ENCODE peak calls at places on chromosomes 16 and 17, in nine cellular contexts. F, H, W, U, D, P, O, S and J are unnamed samples.

GRCh38 chr17:38912221-38912813 is 13.1 kb upstream of the LASP1NB start:
- DNase-seq in F (peak; percentile 58), H (no peak), W (peak; percentile 25), U (no peak), D (peak; percentile 82), P (peak; percentile 61), O (no peak), S (no peak), J (no peak)

GRCh38 chr17:62791235-62792121 is 16.6 kb downstream of the MARCHF10 start:
- DNase-seq in F (peak; percentile 95), H (no peak), W (no peak), U (peak; percentile 90), D (no peak), P (no peak), O (no peak), S (no peak), J (no peak)

GRCh38 chr16:63945805-63946204 is 1176.1 kb downstream of the CDH11 start:
- DNase-seq in F (no peak), H (no peak), W (no peak), U (peak; percentile 11), D (no peak), P (no peak), O (no peak), S (no peak), J (no peak)

GRCh38 chr17:57266842-57267241 is 10.5 kb downstream of the MSI2 start:
- DNase-seq in F (no peak), H (no peak), W (no peak), U (no peak), D (no peak), P (no peak), O (no peak), S (no peak), J (no peak)

GRCh38 chr16:50298591-50299507 is 32.5 kb downstream of the ADCY7 start:
- DNase-seq in F (no peak), H (no peak), W (peak; percentile 26), U (no peak), D (peak; percentile 10), P (peak; percentile 61), O (no peak), S (no peak), J (no peak)

GRCh38 chr17:3668279-3669084 is at the start of the genes EMC6 and TAX1BP3:
- DNase-seq in F (peak; percentile 97), H (peak; percentile 98), W (peak; percentile 99), U (peak; percentile 94), D (peak; percentile 99), P (peak; percentile 100), O (peak; percentile 93), S (peak; percentile 91), J (peak; percentile 99)

GRCh38 chr17:44267818-44268490 is at the start of gene SLC4A1:
- DNase-seq in F (no peak), H (no peak), W (no peak), U (no peak), D (no peak), P (no peak), O (no peak), S (no peak), J (no peak)

GRCh38 chr17:38673714-38674012 is 1.1 kb downstream of the EPOP start:
- DNase-seq in F (peak; percentile 6), H (peak; percentile 27), W (no peak), U (no peak), D (peak; percentile 34), P (no peak), O (no peak), S (no peak), J (no peak)

GRCh38 chr17:1873418-1873817 is 43.6 kb downstream of the RPA1 start:
- DNase-seq in F (no peak), H (no peak), W (no peak), U (no peak), D (no peak), P (no peak), O (no peak), S (no peak), J (no peak)

GRCh38 chr17:17347956-17348871 is 45.0 kb downstream of the NT5M start:
- DNase-seq in F (no peak), H (no peak), W (no peak), U (no peak), D (no peak), P (peak; percentile 48), O (no peak), S (no peak), J (peak; percentile 16)

GRCh38 chr17:70691150-70691549 is 521.8 kb downstream of the KCNJ2 start:
- DNase-seq in F (peak; percentile 23), H (no peak), W (no peak), U (no peak), D (no peak), P (no peak), O (no peak), S (no peak), J (no peak)

GRCh38 chr17:77493238-77493812 is 352.6 kb downstream of the SEC14L1 start:
- DNase-seq in F (no peak), H (no peak), W (peak; percentile 46), U (no peak), D (no peak), P (peak; percentile 44), O (peak; percentile 7), S (no peak), J (no peak)

GRCh38 chr16:2497116-2497630 is 16.6 kb upstream of the ATP6V0C start:
- DNase-seq in F (peak; percentile 36), H (no peak), W (no peak), U (no peak), D (no peak), P (peak; percentile 72), O (no peak), S (no peak), J (no peak)

GRCh38 chr16:29820730-29821662 is 734 bp downstream of the MVP start:
- DNase-seq in F (no peak), H (peak; percentile 72), W (peak; percentile 74), U (no peak), D (peak; percentile 69), P (peak; percentile 90), O (no peak), S (no peak), J (no peak)

GRCh38 chr17:32502710-32503109 is 15.9 kb downstream of the CDK5R1 start:
- DNase-seq in F (peak; percentile 12), H (no peak), W (no peak), U (no peak), D (no peak), P (no peak), O (no peak), S (no peak), J (no peak)
- H3K27ac ChIP-seq in F (no peak overlapping the region), H (peak overlapping the region; percentile 88), W (no peak overlapping the region), U (no peak overlapping the region), D (no peak overlapping the region), P (peak overlapping the region; percentile 90), O (no peak overlapping the region), S (no peak overlapping the region), J (peak overlapping the region; percentile 87)

DNA sequence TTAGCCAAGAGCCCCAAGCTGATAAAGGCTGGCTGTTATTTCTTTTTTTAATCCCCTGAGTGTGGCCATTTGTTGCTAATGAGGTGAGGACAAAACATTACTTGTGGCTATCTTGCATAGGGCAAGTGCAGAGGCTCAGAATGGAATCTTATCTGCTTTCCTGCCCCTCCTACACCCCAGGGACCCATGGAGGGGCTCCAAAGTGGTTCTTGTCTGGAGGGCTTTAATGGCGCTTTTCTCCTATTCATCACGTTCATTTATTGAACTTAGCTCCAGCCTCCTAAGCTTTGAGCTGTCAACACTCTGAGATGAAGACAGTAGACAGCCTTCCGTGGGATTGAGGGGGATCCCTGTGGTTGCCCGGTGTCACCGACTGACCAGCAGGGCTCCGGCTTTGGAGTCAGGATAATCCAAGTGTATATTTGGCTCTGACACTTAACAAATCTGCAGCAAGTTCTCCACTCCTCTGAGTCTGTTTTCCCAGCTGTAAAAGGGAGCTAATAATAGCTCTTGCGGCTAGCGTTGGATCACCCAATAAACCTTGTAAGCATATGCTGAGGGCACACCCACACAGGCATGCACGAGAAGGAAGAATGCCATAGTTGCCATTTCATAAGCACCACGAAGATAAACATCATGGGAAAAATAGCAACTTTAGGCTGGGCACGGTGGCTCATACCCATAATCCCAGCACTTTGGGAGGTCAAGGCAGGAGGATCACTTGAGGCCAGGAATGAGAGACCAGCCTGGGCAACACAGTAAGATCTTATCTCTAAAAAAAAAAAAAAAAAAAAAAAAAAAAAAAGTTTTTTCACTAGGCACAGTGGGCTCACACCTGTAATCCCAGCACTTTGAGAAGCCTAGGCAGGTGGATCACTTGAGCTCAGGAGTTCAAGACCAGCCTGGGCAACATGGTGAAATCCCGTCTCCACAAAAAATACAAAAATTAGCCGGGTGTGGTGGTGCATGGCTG is 44.8 kb downstream of the MYH11 start:
- DNase-seq in F (peak; percentile 84), H (no peak), W (no peak), U (peak; percentile 91), D (no peak), P (peak; percentile 27), O (peak; percentile 36), S (no peak), J (no peak)
- H3K27ac ChIP-seq in F (peak overlapping the region; percentile 60), H (no peak overlapping the region), W (no peak overlapping the region), U (peak overlapping the region; percentile 52), D (peak overlapping the region; percentile 86), P (peak overlapping the region; percentile 2), O (peak overlapping the region; percentile 92), S (no peak overlapping the region), J (no peak overlapping the region)

GRCh38 chr17:64653325-64653984 is 8.7 kb downstream of the SMURF2 start:
- DNase-seq in F (peak; percentile 70), H (no peak), W (no peak), U (no peak), D (no peak), P (no peak), O (no peak), S (no peak), J (no peak)

GRCh38 chr17:64651889-64652288 is 10.2 kb downstream of the SMURF2 start:
- DNase-seq in F (peak; percentile 50), H (no peak), W (no peak), U (no peak), D (no peak), P (no peak), O (no peak), S (no peak), J (no peak)

GRCh38 chr17:64647817-64648216 is 14.3 kb downstream of the SMURF2 start:
- DNase-seq in F (no peak), H (no peak), W (no peak), U (no peak), D (no peak), P (no peak), O (no peak), S (no peak), J (no peak)

GRCh38 chr17:64653985-64654355 is 8.1 kb downstream of the SMURF2 start:
- DNase-seq in F (peak; percentile 49), H (no peak), W (no peak), U (no peak), D (no peak), P (no peak), O (no peak), S (no peak), J (no peak)

GRCh38 chr17:64648234-64648633 is 13.9 kb downstream of the SMURF2 start:
- DNase-seq in F (no peak), H (no peak), W (no peak), U (no peak), D (no peak), P (no peak), O (no peak), S (no peak), J (no peak)
- H3K27ac ChIP-seq in F (peak overlapping the region; percentile 16), H (no peak overlapping the region), W (no peak overlapping the region), U (no peak overlapping the region), D (no peak overlapping the region), P (no peak overlapping the region), O (no peak overlapping the region), S (no peak overlapping the region), J (no peak overlapping the region)

DNA sequence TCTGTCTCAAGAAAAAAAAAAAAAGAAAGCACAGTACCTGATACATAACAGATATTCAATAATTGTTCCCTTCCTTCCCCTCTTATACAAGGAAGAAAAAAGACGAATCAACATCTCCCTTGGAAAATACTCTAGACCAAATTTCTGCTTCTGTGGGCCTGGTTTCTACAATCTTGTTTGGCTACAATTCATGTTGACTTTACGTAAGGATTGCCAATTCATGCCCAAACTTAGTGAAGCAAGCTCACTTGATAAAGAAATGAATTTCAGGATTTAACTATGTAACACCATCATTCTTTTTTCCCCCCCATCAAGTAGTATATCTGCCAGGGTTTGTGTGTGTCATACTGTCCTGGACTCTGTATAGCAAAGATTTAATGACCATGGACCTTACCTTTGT is 134.2 kb upstream of the TBX2 start:
- DNase-seq in F (no peak), H (no peak), W (no peak), U (no peak), D (no peak), P (no peak), O (no peak), S (no peak), J (no peak)
- H3K27ac ChIP-seq in F (no peak overlapping the region), H (no peak overlapping the region), W (no peak overlapping the region), U (no peak overlapping the region), D (no peak overlapping the region), P (no peak overlapping the region), O (peak overlapping the region; percentile 14), S (no peak overlapping the region), J (no peak overlapping the region)